ENCODE peak calls at places on chromosomes 12 and 14, in seven cellular contexts. Q, C, E, J, W, K and D are unnamed samples.

GRCh38 chr12:32155911-32156585 is 49.4 kb downstream of the BICD1 start:
- DNase-seq in J (no peak), W (no peak), E (no peak), Q (no peak), C (no peak), K (no peak), D (no peak)

GRCh38 chr12:85996280-85996679 is 122.2 kb downstream of the NTS start:
- DNase-seq in Q (no peak), W (no peak), E (no peak), J (no peak), C (no peak), K (peak), D (no peak)

GRCh38 chr12:54393350-54393655 is 8.8 kb upstream of the ZNF385A start:
- DNase-seq in E (no peak), J (no peak), C (no peak), Q (no peak), W (no peak), K (no peak), D (no peak)

GRCh38 chr12:13049816-13050215 is 5.6 kb downstream of the FAM234B start:
- DNase-seq in J (no peak), W (no peak), Q (no peak), C (no peak), E (no peak), K (no peak), D (no peak)

GRCh38 chr12:103841690-103842584 is 903 bp upstream of the NT5DC3 start:
- DNase-seq in K (peak), C (peak), Q (peak), J (peak), W (peak), E (no peak), D (peak)

GRCh38 chr12:30286345-30286926 is 409.2 kb downstream of the IPO8 start:
- DNase-seq in C (peak), W (no peak), Q (no peak), K (peak), E (no peak), J (no peak), D (no peak)

GRCh38 chr12:77343291-77343690 is 277.9 kb upstream of the E2F7 start:
- DNase-seq in C (no peak), J (no peak), E (no peak), W (no peak), K (peak), Q (no peak), D (no peak)

GRCh38 chr12:106918746-106919145 is 37.0 kb upstream of the TMEM263 start:
- DNase-seq in J (peak), E (no peak), K (peak), C (peak), W (no peak), Q (no peak), D (no peak)

GRCh38 chr12:65460076-65460475 is 181.6 kb downstream of the MSRB3 start:
- DNase-seq in E (no peak), W (no peak), J (peak), C (no peak), K (no peak), Q (no peak), D (no peak)

GRCh38 chr14:56794557-56795283 is 15.6 kb downstream of the OTX2 start:
- DNase-seq in Q (no peak), W (no peak), J (no peak), C (no peak), E (peak), K (no peak), D (no peak)

GRCh38 chr12:76308866-76309265 is 39.3 kb downstream of the BBS10 start:
- DNase-seq in C (no peak), J (no peak), K (no peak), W (no peak), E (no peak), Q (no peak), D (no peak)

GRCh38 chr12:39764944-39765560 is 145.4 kb upstream of the ABCD2 start:
- DNase-seq in K (peak), E (no peak), Q (no peak), W (no peak), J (no peak), C (peak), D (peak)

GRCh38 chr14:60317609-60318008 is 68.6 kb downstream of the PPM1A start:
- DNase-seq in W (no peak), E (no peak), C (no peak), J (peak), K (no peak), Q (no peak), D (no peak)

GRCh38 chr12:77122236-77122635 is 56.9 kb upstream of the E2F7 start:
- DNase-seq in C (peak), W (no peak), Q (no peak), K (peak), E (no peak), J (no peak), D (no peak)

GRCh38 chr12:128652136-128652751 is 171.5 kb downstream of the SLC15A4 start:
- DNase-seq in E (no peak), Q (no peak), C (no peak), W (no peak), J (no peak), K (no peak), D (peak)

GRCh38 chr14:36241183-36241582 is 64.7 kb upstream of the PTCSC3 start:
- DNase-seq in K (peak), J (no peak), W (no peak), Q (no peak), C (no peak), E (no peak), D (no peak)

GRCh38 chr14:102445641-102446040 is 63.9 kb downstream of the ANKRD9 start:
- DNase-seq in Q (no peak), W (no peak), E (no peak), C (no peak), K (no peak), J (no peak), D (no peak)

GRCh38 chr14:21989090-21989489 is 315.5 kb upstream of the OR4E1 start:
- DNase-seq in J (no peak), Q (no peak), W (no peak), K (no peak), C (no peak), E (no peak), D (no peak)

GRCh38 chr14:54355698-54356097 is 41.1 kb upstream of the CDKN3 start:
- DNase-seq in W (no peak), K (peak), C (no peak), Q (no peak), J (no peak), E (no peak), D (no peak)

GRCh38 chr12:89281534-89281857 is 70.8 kb downstream of the DUSP6 start:
- DNase-seq in K (no peak), J (no peak), E (no peak), W (no peak), Q (no peak), C (no peak), D (no peak)
- H3K27ac ChIP-seq in K (no peak), J (no peak), E (peak), W (no peak), Q (peak), C (no peak), D (no peak)

GRCh38 chr12:19138551-19139344 is 9.2 kb downstream of the PLEKHA5 start:
- DNase-seq in J (no peak), K (peak), E (no peak), C (no peak), W (no peak), Q (no peak), D (no peak)
- H3K27ac ChIP-seq in J (no peak), K (no peak), E (no peak), C (no peak), W (no peak), Q (no peak), D (no peak)

DNA sequence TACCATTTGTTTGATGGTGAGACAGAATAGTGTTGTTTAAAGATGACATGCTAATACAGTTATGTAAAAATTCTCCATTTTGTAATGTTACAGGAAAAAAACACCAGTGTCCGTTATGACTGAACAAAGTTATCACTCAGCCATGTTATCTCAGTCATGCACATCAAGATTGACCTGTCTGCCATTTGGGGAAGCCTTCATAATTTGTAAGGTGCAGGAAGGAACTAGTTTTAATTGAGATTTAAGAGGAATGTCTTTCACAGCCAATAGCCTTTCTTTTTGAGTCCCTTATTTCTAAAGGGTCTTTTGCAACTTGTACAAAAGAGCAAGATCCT is 432.2 kb downstream of the RAD51B start:
- DNase-seq in C (no peak), W (no peak), J (no peak), E (no peak), K (no peak), Q (no peak), D (no peak)
- H3K27ac ChIP-seq in C (peak), W (peak), J (no peak), E (peak), K (no peak), Q (peak), D (no peak)

GRCh38 chr12:43806737-43807072 is 588 bp upstream of the TWF1 start:
- DNase-seq in W (no peak), C (no peak), K (no peak), J (no peak), E (no peak), Q (no peak), D (no peak)
- H3K27ac ChIP-seq in W (peak), C (peak), K (peak), J (peak), E (peak), Q (peak), D (peak)

GRCh38 chr12:47991592-47991991 is 12.7 kb downstream of the COL2A1 start:
- DNase-seq in E (no peak), C (no peak), Q (no peak), K (no peak), W (peak), J (no peak), D (no peak)
- H3K27ac ChIP-seq in E (no peak), C (no peak), Q (no peak), K (no peak), W (no peak), J (no peak), D (no peak)

GRCh38 chr12:6612247-6612646 is 5.1 kb upstream of the CHD4 start:
- DNase-seq in J (no peak), K (no peak), C (no peak), W (no peak), Q (no peak), E (no peak), D (no peak)

GRCh38 chr12:6605425-6606330 is 1.5 kb downstream of the CHD4 start:
- DNase-seq in K (peak), E (no peak), W (no peak), J (peak), Q (no peak), C (no peak), D (peak)

GRCh38 chr12:6607751-6608591 is 792 bp upstream of the CHD4 start:
- DNase-seq in Q (no peak), C (peak), E (no peak), W (no peak), K (peak), J (peak), D (peak)

GRCh38 chr12:6606331-6607131 is 648 bp downstream of the CHD4 start:
- DNase-seq in K (no peak), C (no peak), W (peak), Q (peak), J (peak), E (no peak), D (peak)

DNA sequence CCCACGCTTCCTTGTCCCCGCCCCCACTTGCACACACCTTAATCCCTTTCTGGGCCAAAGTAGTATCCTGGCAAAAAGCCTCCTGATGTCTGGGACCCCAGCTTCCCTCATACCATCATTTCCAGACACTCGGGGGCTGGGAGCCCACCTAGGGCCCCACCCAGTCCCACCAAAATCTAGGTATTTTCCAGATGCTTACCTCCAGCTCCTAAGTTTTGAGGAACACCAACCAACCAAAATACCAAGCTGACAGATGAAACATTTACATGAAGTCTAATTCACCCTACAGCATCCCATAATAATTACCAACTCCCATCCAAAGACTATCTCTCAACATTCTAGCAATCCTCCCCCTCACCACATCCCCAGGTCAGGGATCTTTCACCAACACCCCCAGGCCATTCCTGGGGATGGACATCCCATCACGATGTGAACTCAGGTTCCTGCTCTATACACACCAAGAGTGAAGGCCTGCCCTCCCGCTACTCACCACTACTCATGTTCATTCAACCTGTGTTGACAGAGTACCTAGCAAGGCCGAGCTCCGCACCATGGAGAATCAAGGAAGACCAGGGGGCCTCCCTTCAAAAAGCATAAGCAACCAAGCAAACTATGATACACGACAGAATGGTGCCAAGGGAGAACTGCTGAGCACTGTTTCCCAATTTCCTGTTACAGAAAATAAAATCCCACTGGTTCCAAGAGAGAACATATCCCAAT is 1.6 kb upstream of the CHD4 start:
- DNase-seq in J (peak), K (no peak), E (no peak), W (peak), Q (no peak), C (no peak), D (peak)
- H3K27ac ChIP-seq in J (no peak), K (no peak), E (peak), W (peak), Q (peak), C (peak), D (peak)

GRCh38 chr14:91254456-91254855 is 10.0 kb upstream of the GPR68 start:
- DNase-seq in K (no peak), W (no peak), E (no peak), J (no peak), C (no peak), Q (no peak), D (no peak)

GRCh38 chr14:91256661-91257060 is 12.2 kb upstream of the GPR68 start:
- DNase-seq in J (no peak), K (no peak), E (no peak), Q (no peak), W (no peak), C (no peak), D (no peak)

GRCh38 chr14:91255820-91256219 is 11.3 kb upstream of the GPR68 start:
- DNase-seq in J (no peak), W (no peak), Q (no peak), E (no peak), K (no peak), C (no peak), D (no peak)

GRCh38 chr14:91253795-91254323 is 9.4 kb upstream of the GPR68 start:
- DNase-seq in E (no peak), W (no peak), C (no peak), Q (no peak), K (no peak), J (no peak), D (no peak)

DNA sequence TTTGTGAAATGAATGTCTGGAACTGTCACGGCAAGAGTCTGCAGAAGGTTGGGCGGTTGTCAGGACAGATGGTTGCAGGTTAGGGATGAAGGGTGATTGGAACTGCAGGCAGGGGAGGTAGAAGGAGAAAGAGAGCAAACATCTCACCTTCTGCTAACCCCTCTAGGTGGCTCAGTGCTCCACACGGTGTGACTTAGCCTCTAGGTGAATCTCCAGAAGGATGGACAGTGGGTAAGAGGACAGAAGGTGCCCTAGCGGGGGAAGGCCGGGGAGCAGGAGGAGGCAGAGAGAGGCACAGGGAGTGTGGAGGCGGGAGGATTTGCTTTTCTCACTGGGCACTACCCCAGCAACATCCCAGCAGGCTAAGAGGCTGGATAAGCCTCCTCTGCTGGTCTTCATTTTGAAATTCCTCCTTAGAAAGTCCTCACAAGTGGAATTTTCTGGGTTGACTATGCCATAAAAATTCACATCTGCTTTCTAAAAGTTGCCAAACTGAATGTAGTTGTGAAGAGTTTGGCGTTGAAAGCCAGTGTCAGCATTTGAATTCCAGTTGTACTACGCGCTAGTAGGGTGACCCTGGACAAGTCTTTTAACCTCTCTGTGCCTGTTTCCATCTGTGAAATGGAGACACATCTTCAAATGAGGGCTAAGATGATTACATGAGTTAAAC is 10.7 kb upstream of the GPR68 start:
- DNase-seq in K (no peak), C (no peak), Q (no peak), J (no peak), E (no peak), W (no peak), D (no peak)
- H3K27ac ChIP-seq in K (no peak), C (no peak), Q (no peak), J (no peak), E (peak), W (no peak), D (no peak)

DNA sequence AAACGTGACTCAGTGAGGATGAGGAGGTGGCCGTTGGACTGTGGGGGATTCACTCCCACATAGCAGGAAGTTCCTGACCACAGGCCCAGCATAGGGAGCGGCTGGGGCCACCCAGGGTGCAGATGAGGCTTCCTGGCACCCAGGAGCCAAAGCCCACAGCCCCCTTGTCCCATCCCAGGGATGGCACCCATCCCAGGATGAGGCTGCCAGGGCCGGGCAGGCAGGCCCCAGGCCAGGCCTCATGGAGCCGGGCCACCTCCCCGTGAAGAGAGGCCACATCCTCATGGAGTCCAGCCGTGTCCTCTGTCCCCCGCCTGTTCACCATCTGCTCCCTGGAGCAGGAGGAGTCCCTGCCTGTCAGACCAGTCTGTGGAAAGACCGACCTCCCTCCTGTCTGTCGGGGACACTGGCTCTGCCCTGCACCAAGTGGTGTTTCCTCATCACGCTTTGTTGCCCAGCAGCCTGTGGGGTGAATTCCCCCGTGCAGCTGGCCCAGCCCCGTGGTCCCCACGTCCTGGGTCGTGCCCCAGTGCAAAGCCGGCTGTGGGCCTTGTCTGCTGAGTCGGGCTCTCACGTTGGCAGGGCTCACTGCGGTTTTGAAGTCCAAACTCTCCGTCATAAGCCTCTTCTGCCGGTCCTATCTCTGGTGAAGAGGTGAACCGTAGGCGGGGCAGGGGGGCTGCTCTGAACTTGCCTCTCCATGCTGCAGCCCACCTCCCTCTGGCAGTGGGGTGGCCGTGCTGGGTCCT is 24.5 kb downstream of the MMP17 start:
- DNase-seq in Q (peak), K (no peak), C (no peak), W (no peak), J (peak), E (no peak), D (no peak)
- H3K27ac ChIP-seq in Q (no peak), K (no peak), C (no peak), W (no peak), J (no peak), E (no peak), D (no peak)

GRCh38 chr12:5742264-5742663 is 202.8 kb downstream of the ANO2 start:
- DNase-seq in J (no peak), C (no peak), W (no peak), E (no peak), Q (no peak), K (no peak), D (no peak)

GRCh38 chr12:5733136-5733755 is 211.8 kb downstream of the ANO2 start:
- DNase-seq in C (no peak), W (no peak), Q (no peak), J (peak), K (no peak), E (no peak), D (no peak)

GRCh38 chr12:5739862-5740370 is 205.1 kb downstream of the ANO2 start:
- DNase-seq in K (no peak), J (no peak), E (peak), Q (no peak), W (no peak), C (no peak), D (no peak)

GRCh38 chr12:5736016-5736415 is 209.0 kb downstream of the ANO2 start:
- DNase-seq in C (no peak), J (peak), E (peak), W (no peak), K (no peak), Q (no peak), D (no peak)

GRCh38 chr12:5736527-5736926 is 208.5 kb downstream of the ANO2 start:
- DNase-seq in C (no peak), J (peak), E (peak), Q (no peak), K (no peak), W (no peak), D (no peak)
- H3K27ac ChIP-seq in C (no peak), J (no peak), E (no peak), Q (no peak), K (no peak), W (no peak), D (no peak)

DNA sequence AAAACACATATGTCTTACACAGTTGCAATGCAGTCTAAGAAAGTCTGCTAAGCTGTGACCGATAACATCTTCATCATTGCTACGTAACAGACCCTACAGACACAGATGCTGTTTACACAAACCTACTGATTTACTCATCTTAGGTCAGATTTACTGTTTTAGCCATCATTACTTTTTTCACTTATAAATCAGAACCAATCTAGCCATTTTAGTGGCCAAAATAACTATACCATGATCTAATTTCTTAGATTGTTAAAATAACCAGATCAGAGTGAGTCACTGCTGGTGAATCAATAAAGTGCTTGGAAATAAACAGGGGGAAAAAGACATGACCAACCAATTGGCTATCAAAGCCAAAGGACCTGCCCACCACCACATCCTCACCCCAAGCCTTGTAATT is 56.9 kb upstream of the FOXN3 start:
- DNase-seq in E (no peak), K (peak), J (no peak), W (no peak), Q (no peak), C (no peak), D (no peak)
- H3K27ac ChIP-seq in E (no peak), K (no peak), J (no peak), W (no peak), Q (peak), C (no peak), D (no peak)